ENCODE peak calls at places on chromosomes 16 and 17, in ten cellular contexts. U is stimulated activated CD4-positive, alpha-beta T cell treated with anti-CD3 and anti-CD28 coated beads, Interleukin-4, amount 100 ng/mL, for 4 hours; W is choroid plexus epithelial cell; Y is fibroblast of the aortic adventitia; D is HCT116; F is astrocyte of the cerebellum; M is adrenal gland; Q is COR-L47; B is MV-4-11; J is NCI-H774. E is an unnamed sample.

GRCh38 chr17:30095507-30096244 is 20.9 kb upstream of the NSRP1 start:
- DNase-seq in U (no peak), W (peak), Y (peak), D (peak), F (peak), M (no peak), Q (peak), B (peak), J (peak), E (no peak)

GRCh38 chr17:68327823-68328557 is 36.7 kb downstream of the ARSG start:
- DNase-seq in U (no peak), W (no peak), Y (no peak), D (no peak), F (no peak), M (no peak), Q (no peak), B (no peak), J (no peak), E (no peak)

GRCh38 chr17:47785538-47786123 is 36.0 kb downstream of the OSBPL7 start:
- DNase-seq in U (no peak), W (peak), Y (peak), D (no peak), F (no peak), M (no peak), Q (no peak), B (peak), J (no peak), E (no peak)

GRCh38 chr17:39666601-39667261 is 1.5 kb upstream of the PNMT start:
- DNase-seq in U (no peak), W (no peak), Y (no peak), D (no peak), F (no peak), M (peak), Q (no peak), B (no peak), J (no peak), E (no peak)

GRCh38 chr17:37792787-37793186 is 47.9 kb upstream of the HNF1B start:
- DNase-seq in U (no peak), W (peak), Y (no peak), D (no peak), F (no peak), M (no peak), Q (no peak), B (no peak), J (no peak), E (no peak)

GRCh38 chr17:5769936-5770335 is 185.6 kb upstream of the NLRP1 start:
- DNase-seq in U (no peak), W (no peak), Y (no peak), D (no peak), F (peak), M (no peak), Q (peak), B (no peak), J (peak), E (no peak)

GRCh38 chr17:50396261-50397110 is 837 bp downstream of the LRRC59 start:
- DNase-seq in U (peak), W (peak), Y (peak), D (no peak), F (peak), M (peak), Q (peak), B (peak), J (peak), E (no peak)

GRCh38 chr17:2070241-2071023 is 15.5 kb downstream of the HIC1 start:
- DNase-seq in U (peak), W (no peak), Y (no peak), D (no peak), F (no peak), M (no peak), Q (no peak), B (peak), J (no peak), E (no peak)

GRCh38 chr17:3918372-3919122 is 2.3 kb upstream of the P2RX1 start:
- DNase-seq in U (no peak), W (no peak), Y (no peak), D (no peak), F (no peak), M (no peak), Q (no peak), B (no peak), J (no peak), E (no peak)

GRCh38 chr17:42118545-42118944 is 2.6 kb downstream of the KAT2A start:
- DNase-seq in U (no peak), W (peak), Y (peak), D (peak), F (no peak), M (no peak), Q (peak), B (peak), J (no peak), E (no peak)

GRCh38 chr16:3358884-3359283 is 3.2 kb downstream of the OR2C1 start:
- DNase-seq in U (no peak), W (no peak), Y (no peak), D (no peak), F (no peak), M (no peak), Q (no peak), B (no peak), J (no peak), E (no peak)

GRCh38 chr16:29719063-29719462 is 26.7 kb downstream of the C16orf54 start:
- DNase-seq in U (no peak), W (no peak), Y (no peak), D (no peak), F (no peak), M (no peak), Q (no peak), B (no peak), J (no peak), E (no peak)

GRCh38 chr16:87203060-87203656 is 114.0 kb downstream of the C16orf95 start:
- DNase-seq in U (peak), W (peak), Y (peak), D (peak), F (peak), M (peak), Q (peak), B (peak), J (no peak), E (peak)

GRCh38 chr17:67439269-67439668 is 62.2 kb downstream of the PITPNC1 start:
- DNase-seq in U (no peak), W (no peak), Y (no peak), D (no peak), F (no peak), M (no peak), Q (no peak), B (no peak), J (peak), E (no peak)

GRCh38 chr16:67093098-67093732 is 16.5 kb upstream of the PHAF1 start:
- DNase-seq in U (no peak), W (peak), Y (no peak), D (no peak), F (no peak), M (no peak), Q (no peak), B (no peak), J (no peak), E (no peak)

GRCh38 chr17:12097326-12097725 is 76.6 kb downstream of the MAP2K4 start:
- DNase-seq in U (no peak), W (no peak), Y (no peak), D (no peak), F (no peak), M (no peak), Q (no peak), B (no peak), J (no peak), E (no peak)

GRCh38 chr17:37490638-37491614 is 1.2 kb downstream of the DUSP14 start:
- DNase-seq in U (peak), W (peak), Y (peak), D (peak), F (peak), M (peak), Q (no peak), B (peak), J (no peak), E (peak)

GRCh38 chr16:9527976-9528375 is 436.5 kb downstream of the HAPSTR1 start:
- DNase-seq in U (no peak), W (no peak), Y (no peak), D (no peak), F (no peak), M (no peak), Q (no peak), B (no peak), J (no peak), E (no peak)

GRCh38 chr17:83012161-83012800 is 67.1 kb upstream of the METRNL start:
- DNase-seq in U (no peak), W (no peak), Y (no peak), D (no peak), F (no peak), M (no peak), Q (no peak), B (no peak), J (no peak), E (no peak)

GRCh38 chr16:8795818-8796217 is 1.6 kb downstream of the TMEM186 start:
- DNase-seq in U (no peak), W (no peak), Y (no peak), D (no peak), F (no peak), M (no peak), Q (no peak), B (no peak), J (no peak), E (no peak)

GRCh38 chr16:4123617-4124300 is 7.5 kb upstream of the ADCY9 start:
- DNase-seq in U (no peak), W (peak), Y (peak), D (no peak), F (no peak), M (no peak), Q (no peak), B (no peak), J (no peak), E (no peak)

GRCh38 chr17:79619196-79619595 is 8.3 kb upstream of the RBFOX3 start:
- DNase-seq in U (no peak), W (no peak), Y (no peak), D (no peak), F (no peak), M (no peak), Q (no peak), B (no peak), J (no peak), E (no peak)

GRCh38 chr16:48497932-48498760 is 111.8 kb downstream of the N4BP1 start:
- DNase-seq in U (no peak), W (no peak), Y (no peak), D (no peak), F (no peak), M (peak), Q (no peak), B (no peak), J (no peak), E (no peak)

GRCh38 chr16:59964232-59964924 is 1230.3 kb upstream of the GOT2 start:
- DNase-seq in U (no peak), W (no peak), Y (no peak), D (no peak), F (no peak), M (no peak), Q (no peak), B (no peak), J (no peak), E (no peak)

GRCh38 chr17:5203908-5204294 is 12.2 kb upstream of the ZNF594 start:
- DNase-seq in U (no peak), W (peak), Y (peak), D (no peak), F (no peak), M (no peak), Q (no peak), B (no peak), J (no peak), E (no peak)

GRCh38 chr16:19757762-19758595 is 39.9 kb downstream of the IQCK start:
- DNase-seq in U (no peak), W (peak), Y (no peak), D (no peak), F (no peak), M (no peak), Q (no peak), B (peak), J (no peak), E (no peak)

GRCh38 chr16:70695351-70696070 is 9.7 kb upstream of the MTSS2 start:
- DNase-seq in U (no peak), W (peak), Y (no peak), D (no peak), F (no peak), M (peak), Q (no peak), B (peak), J (no peak), E (no peak)

GRCh38 chr16:2609827-2610470 is 72.1 kb downstream of the PDPK1 start:
- DNase-seq in U (no peak), W (no peak), Y (no peak), D (no peak), F (no peak), M (no peak), Q (no peak), B (no peak), J (no peak), E (no peak)

GRCh38 chr17:82839617-82840292 is at the start of gene ZNF750:
- DNase-seq in U (no peak), W (no peak), Y (no peak), D (no peak), F (no peak), M (no peak), Q (no peak), B (no peak), J (no peak), E (no peak)

GRCh38 chr16:56915311-56916105 is 16.4 kb upstream of the HERPUD1 start:
- DNase-seq in U (no peak), W (peak), Y (peak), D (no peak), F (peak), M (no peak), Q (no peak), B (no peak), J (no peak), E (no peak)

GRCh38 chr17:47694818-47695663 is 1.1 kb downstream of the TBKBP1 start:
- DNase-seq in U (peak), W (peak), Y (peak), D (no peak), F (no peak), M (peak), Q (no peak), B (peak), J (peak), E (no peak)

E was measured in HFF-Myc.